ENCODE peak calls at places on chromosomes 2 and 18, in nine cellular contexts. G is aorta; E is PC-3; M is dorsolateral prefrontal cortex; B is AG04449; I is GM06990; K is AG09309; A is CD4-positive, CD25-positive, alpha-beta regulatory T cell; V is body of pancreas. W is an unnamed sample.

GRCh38 chr2:133504566-133505505 is 63.4 kb downstream of the NCKAP5 start:
- DNase-seq in G (peak; percentile 78), K (no peak), V (peak; percentile 58), I (no peak), A (no peak), M (peak; percentile 22), B (no peak), E (peak; percentile 90), W (no peak)

GRCh38 chr2:119476301-119477117 is 44.9 kb downstream of the TMEM37 start:
- DNase-seq in A (peak; percentile 26), E (peak; percentile 77), G (no peak), M (peak; percentile 39), I (peak; percentile 31), V (peak; percentile 82), B (no peak), K (no peak), W (peak; percentile 80)

GRCh38 chr2:33240178-33240577 is 236.3 kb upstream of the RASGRP3 start:
- DNase-seq in E (peak; percentile 70), A (no peak), M (no peak), V (no peak), I (no peak), K (no peak), B (no peak), G (no peak), W (no peak)

GRCh38 chr2:196696423-196697073 is 57.0 kb downstream of the CCDC150 start:
- DNase-seq in V (no peak), E (peak; percentile 38), I (no peak), B (no peak), K (peak; percentile 79), G (no peak), M (no peak), A (no peak), W (no peak)

GRCh38 chr18:58911241-58911640 is 46.6 kb downstream of the ZNF532 start:
- DNase-seq in G (no peak), V (no peak), A (no peak), K (peak; percentile 31), E (no peak), M (no peak), I (no peak), B (no peak), W (peak; percentile 87)

GRCh38 chr18:12032786-12033642 is 51.7 kb downstream of the IMPA2 start:
- DNase-seq in B (peak; percentile 33), V (no peak), I (no peak), M (no peak), A (no peak), K (peak; percentile 40), E (peak; percentile 18), G (peak; percentile 6), W (no peak)

GRCh38 chr18:26304511-26304910 is 78.3 kb downstream of the TAF4B start:
- DNase-seq in I (no peak), E (no peak), G (no peak), A (no peak), V (no peak), K (no peak), B (no peak), M (no peak), W (no peak)

GRCh38 chr2:190838492-190838910 is 42.1 kb upstream of the GLS start:
- DNase-seq in V (no peak), K (no peak), B (peak; percentile 64), I (no peak), G (no peak), A (no peak), M (no peak), E (peak; percentile 91), W (no peak)

GRCh38 chr2:222418734-222419133 is 5.6 kb upstream of the SGPP2 start:
- DNase-seq in E (no peak), B (no peak), I (no peak), M (no peak), G (no peak), K (no peak), A (no peak), V (no peak), W (no peak)

GRCh38 chr18:46320928-46321855 is 217.0 kb downstream of the HAUS1 start:
- DNase-seq in M (no peak), G (no peak), I (no peak), A (no peak), B (no peak), K (peak; percentile 37), V (no peak), E (peak; percentile 81), W (no peak)

GRCh38 chr2:27378096-27378808 is 2.3 kb downstream of the ZNF513 start:
- DNase-seq in K (no peak), V (no peak), E (peak; percentile 16), A (no peak), M (peak; percentile 27), B (no peak), G (no peak), I (peak; percentile 26), W (peak; percentile 37)

GRCh38 chr18:54679318-54680149 is 88.5 kb downstream of the DYNAP start:
- DNase-seq in G (no peak), K (peak; percentile 62), V (peak; percentile 34), I (peak; percentile 2), M (no peak), B (peak; percentile 49), A (no peak), E (peak; percentile 88), W (no peak)

GRCh38 chr18:48961547-48961946 is 10.8 kb upstream of the SMAD7 start:
- DNase-seq in K (no peak), G (no peak), B (no peak), M (no peak), A (no peak), V (no peak), E (no peak), I (no peak), W (no peak)

GRCh38 chr2:146997488-146997887 is 847.3 kb upstream of the ACVR2A start:
- DNase-seq in M (no peak), I (no peak), A (no peak), G (no peak), B (no peak), V (no peak), E (no peak), K (no peak), W (no peak)
- H3K4me3 ChIP-seq in M (no peak overlapping the region), I (no peak overlapping the region), A (no peak overlapping the region), G (no peak overlapping the region), B (no peak overlapping the region), V (no peak overlapping the region), E (no peak overlapping the region), K (no peak overlapping the region), W (no peak overlapping the region)

DNA sequence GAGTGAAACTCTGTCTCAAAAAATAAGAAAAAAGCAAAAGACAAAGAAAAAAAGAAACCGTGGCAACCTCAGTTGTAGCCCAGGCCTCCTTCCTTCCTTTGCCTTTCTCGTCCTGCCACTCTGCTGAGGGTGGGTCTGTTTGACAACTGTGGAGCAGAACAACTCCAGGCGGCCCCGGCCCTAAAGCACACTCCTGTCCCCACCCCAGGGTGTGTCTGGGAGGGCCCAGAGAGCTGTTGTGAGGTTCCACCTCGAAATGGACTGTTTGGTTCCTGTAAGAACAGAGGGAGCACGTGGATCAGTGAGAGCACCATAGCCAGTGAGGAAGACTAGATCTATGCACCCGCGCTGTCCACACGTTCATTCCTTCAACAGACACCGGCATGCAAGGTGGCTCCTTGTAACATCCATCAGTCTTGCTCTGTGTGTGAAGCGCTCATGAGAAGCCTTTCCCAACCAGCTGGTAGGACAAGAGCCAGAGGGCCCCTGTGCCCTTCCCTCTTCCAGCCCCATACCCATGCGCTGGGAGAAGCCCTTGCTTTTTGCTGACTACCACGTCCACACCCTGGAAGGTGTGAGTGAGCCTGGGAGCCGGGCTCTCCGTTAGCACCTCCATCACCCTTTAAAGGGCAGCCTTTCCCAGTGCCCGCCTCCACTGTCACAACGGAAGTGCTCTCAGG is 61.6 kb downstream of the SOWAHC start:
- DNase-seq in G (no peak), E (no peak), I (no peak), K (no peak), A (no peak), M (no peak), B (no peak), V (no peak), W (no peak)
- H3K4me3 ChIP-seq in G (no peak overlapping the region), E (no peak overlapping the region), I (no peak overlapping the region), K (no peak overlapping the region), A (no peak overlapping the region), M (no peak overlapping the region), B (no peak overlapping the region), V (no peak overlapping the region), W (no peak overlapping the region)

GRCh38 chr2:20507711-20508110 is 60.8 kb downstream of the RHOB start:
- DNase-seq in M (no peak), E (no peak), I (no peak), A (no peak), G (no peak), K (no peak), V (no peak), B (no peak), W (no peak)

GRCh38 chr2:20509301-20509765 is 62.5 kb downstream of the RHOB start:
- DNase-seq in A (no peak), M (no peak), I (no peak), K (no peak), G (no peak), E (no peak), B (no peak), V (no peak), W (peak; percentile 63)

GRCh38 chr2:20512061-20512605 is 65.3 kb downstream of the RHOB start:
- DNase-seq in I (no peak), G (no peak), V (no peak), K (no peak), A (no peak), B (no peak), E (no peak), M (no peak), W (no peak)

GRCh38 chr2:20511130-20511529 is 64.3 kb downstream of the RHOB start:
- DNase-seq in V (no peak), M (no peak), A (no peak), B (no peak), I (no peak), E (no peak), G (no peak), K (no peak), W (no peak)

GRCh38 chr2:20509766-20510490 is 63.1 kb downstream of the RHOB start:
- DNase-seq in G (no peak), A (no peak), V (peak; percentile 30), M (peak; percentile 62), I (no peak), K (no peak), B (no peak), E (no peak), W (peak; percentile 94)
- H3K4me3 ChIP-seq in G (no peak overlapping the region), A (no peak overlapping the region), V (no peak overlapping the region), M (no peak overlapping the region), I (no peak overlapping the region), K (no peak overlapping the region), B (no peak overlapping the region), E (no peak overlapping the region), W (peak overlapping the region; percentile 13)

DNA sequence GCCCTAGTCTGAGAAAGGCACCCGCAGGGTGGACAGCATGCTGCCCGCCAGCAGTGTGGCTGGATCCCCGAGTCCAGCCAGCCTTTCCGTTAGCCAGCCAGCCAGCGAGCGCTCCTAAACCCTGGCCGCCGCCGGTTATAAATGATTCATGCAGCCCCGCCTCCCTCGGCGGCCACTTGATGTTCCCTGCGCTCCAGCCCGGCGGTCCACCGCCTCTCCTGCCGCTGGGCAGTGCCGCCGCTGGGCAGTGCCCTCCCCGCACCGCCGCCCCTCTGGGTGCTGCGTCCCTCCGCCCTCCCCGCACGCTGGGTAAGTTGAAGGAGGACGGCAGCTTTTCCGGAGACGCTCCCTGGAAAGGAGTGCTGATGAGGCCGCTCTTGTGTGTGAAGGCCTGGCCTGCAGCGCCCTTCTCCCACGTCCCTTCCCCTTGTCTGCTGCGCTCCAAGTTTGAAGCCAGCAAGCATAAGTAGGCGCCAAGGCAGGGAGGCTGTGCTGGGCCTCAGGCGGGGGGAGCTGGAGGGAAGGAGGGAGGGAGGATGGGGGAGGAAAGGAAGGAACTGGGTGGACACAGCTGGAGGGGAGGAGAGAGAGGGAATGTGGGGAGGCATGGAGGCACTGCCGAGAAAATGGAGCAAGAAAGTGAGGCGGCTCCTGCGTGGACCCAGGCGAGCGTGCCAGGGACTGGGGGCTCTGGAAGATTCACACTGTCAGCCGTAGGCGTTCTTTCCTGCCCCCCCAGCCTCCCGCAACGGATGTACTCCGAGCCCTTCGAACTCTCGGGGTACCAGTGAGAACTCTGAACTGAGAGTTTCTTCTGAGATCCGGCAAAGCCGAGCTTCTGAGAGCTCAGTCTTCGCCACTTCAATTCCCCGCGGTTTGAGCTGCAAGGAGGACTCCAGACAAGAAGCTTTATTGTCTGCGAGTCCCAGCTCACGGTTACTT is 131.9 kb downstream of the GLI2 start:
- DNase-seq in V (peak; percentile 45), E (peak; percentile 64), K (no peak), M (peak; percentile 67), I (no peak), A (no peak), G (peak; percentile 95), B (no peak), W (no peak)
- H3K4me3 ChIP-seq in V (no peak overlapping the region), E (peak overlapping the region; percentile 46), K (peak overlapping the region; percentile 53), M (peak overlapping the region; percentile 59), I (no peak overlapping the region), A (no peak overlapping the region), G (peak overlapping the region; percentile 29), B (peak overlapping the region; percentile 56), W (no peak overlapping the region)